ENCODE peak calls at places on chromosome 17, in six cellular contexts. S is thoracic aorta, A is fibroblast of pulmonary artery, O is mucosa of descending colon, R is astrocyte, V is colonic mucosa. M is an unnamed sample.
A peak's percentile ranks its signal among the peaks of the same experiment; 100 is the strongest.

GRCh38 chr17:28552201-28552999 is at the start of gene UNC119:
- DNase-seq in V (peak; percentile 84), R (peak; percentile 18), S (no peak), O (peak; percentile 90), A (peak; percentile 61), M (peak; percentile 83)

GRCh38 chr17:6054372-6054771 is 15.8 kb upstream of the WSCD1 start:
- DNase-seq in O (no peak), A (no peak), S (no peak), R (no peak), V (no peak), M (no peak)

GRCh38 chr17:34757106-34757505 is 177.7 kb downstream of the TMEM132E start:
- DNase-seq in R (no peak), V (no peak), O (no peak), A (no peak), S (no peak), M (no peak)

GRCh38 chr17:67759355-67760171 is 41.8 kb downstream of the NOL11 start:
- DNase-seq in O (no peak), S (no peak), V (no peak), R (peak; percentile 8), A (peak; percentile 63), M (no peak)

GRCh38 chr17:32827227-32827626 is 49.7 kb downstream of the MYO1D start:
- DNase-seq in V (no peak), A (no peak), R (no peak), S (no peak), O (no peak), M (no peak)

GRCh38 chr17:61736438-61736837 is 126.9 kb downstream of the BRIP1 start:
- DNase-seq in O (no peak), R (no peak), V (no peak), S (no peak), A (no peak), M (no peak)

GRCh38 chr17:3335876-3336275 is 37.7 kb upstream of the OR3A1 start:
- DNase-seq in V (no peak), S (no peak), O (no peak), A (no peak), R (no peak), M (no peak)

GRCh38 chr17:33778505-33779398 is 476.3 kb upstream of the CCL2 start:
- DNase-seq in R (peak; percentile 35), O (peak; percentile 33), S (no peak), V (peak; percentile 30), A (peak; percentile 76), M (peak; percentile 44)

GRCh38 chr17:78597923-78598545 is 20.8 kb upstream of the DNAH17 start:
- DNase-seq in V (no peak), O (peak; percentile 5), S (no peak), A (peak; percentile 32), R (peak; percentile 64), M (no peak)

GRCh38 chr17:78258323-78259229 is 27.1 kb downstream of the TMEM235 start:
- DNase-seq in R (peak; percentile 16), A (peak; percentile 53), V (no peak), S (no peak), O (no peak), M (peak; percentile 80)

GRCh38 chr17:45660474-45660873 is 123.6 kb upstream of the CRHR1 start:
- DNase-seq in V (no peak), O (no peak), A (peak; percentile 3), R (no peak), S (no peak), M (no peak)

GRCh38 chr17:77458202-77459017 is 317.6 kb downstream of the SEC14L1 start:
- DNase-seq in R (no peak), V (no peak), O (no peak), A (no peak), S (no peak), M (peak; percentile 70)

GRCh38 chr17:16415031-16415924 is at the start of gene TRPV2:
- DNase-seq in S (no peak), V (peak; percentile 52), R (no peak), O (peak; percentile 69), A (no peak), M (peak; percentile 79)

GRCh38 chr17:1181769-1182137 is 2.0 kb upstream of the ABR start:
- DNase-seq in V (no peak), A (peak; percentile 70), O (no peak), S (no peak), R (no peak), M (no peak)

GRCh38 chr17:50052822-50053653 is 2.9 kb upstream of the ITGA3 start:
- DNase-seq in V (peak; percentile 46), S (no peak), R (peak; percentile 56), A (peak; percentile 92), O (no peak), M (no peak)

GRCh38 chr17:1995321-1996242 is 29.6 kb downstream of the RTN4RL1 start:
- DNase-seq in S (no peak), V (no peak), R (no peak), A (no peak), O (no peak), M (no peak)

GRCh38 chr17:64218066-64218465 is 45.0 kb downstream of the TEX2 start:
- DNase-seq in S (no peak), V (no peak), A (no peak), O (no peak), R (no peak), M (peak; percentile 43)

GRCh38 chr17:64219571-64219970 is 43.5 kb downstream of the TEX2 start:
- DNase-seq in R (no peak), V (no peak), S (no peak), A (no peak), O (no peak), M (no peak)

GRCh38 chr17:64223283-64223682 is 39.8 kb downstream of the TEX2 start:
- DNase-seq in A (no peak), O (no peak), V (no peak), S (no peak), R (no peak), M (no peak)

GRCh38 chr17:64223931-64224657 is 39.0 kb downstream of the TEX2 start:
- DNase-seq in R (no peak), V (no peak), S (no peak), A (no peak), O (no peak), M (no peak)

GRCh38 chr17:64221679-64222078 is 41.4 kb downstream of the TEX2 start:
- DNase-seq in A (no peak), S (no peak), O (no peak), R (no peak), V (no peak), M (no peak)
- TF ChIP-seq CTCF in A (no peak), S (no peak), O (no peak), R (no peak), V (no peak), M (no peak)

DNA sequence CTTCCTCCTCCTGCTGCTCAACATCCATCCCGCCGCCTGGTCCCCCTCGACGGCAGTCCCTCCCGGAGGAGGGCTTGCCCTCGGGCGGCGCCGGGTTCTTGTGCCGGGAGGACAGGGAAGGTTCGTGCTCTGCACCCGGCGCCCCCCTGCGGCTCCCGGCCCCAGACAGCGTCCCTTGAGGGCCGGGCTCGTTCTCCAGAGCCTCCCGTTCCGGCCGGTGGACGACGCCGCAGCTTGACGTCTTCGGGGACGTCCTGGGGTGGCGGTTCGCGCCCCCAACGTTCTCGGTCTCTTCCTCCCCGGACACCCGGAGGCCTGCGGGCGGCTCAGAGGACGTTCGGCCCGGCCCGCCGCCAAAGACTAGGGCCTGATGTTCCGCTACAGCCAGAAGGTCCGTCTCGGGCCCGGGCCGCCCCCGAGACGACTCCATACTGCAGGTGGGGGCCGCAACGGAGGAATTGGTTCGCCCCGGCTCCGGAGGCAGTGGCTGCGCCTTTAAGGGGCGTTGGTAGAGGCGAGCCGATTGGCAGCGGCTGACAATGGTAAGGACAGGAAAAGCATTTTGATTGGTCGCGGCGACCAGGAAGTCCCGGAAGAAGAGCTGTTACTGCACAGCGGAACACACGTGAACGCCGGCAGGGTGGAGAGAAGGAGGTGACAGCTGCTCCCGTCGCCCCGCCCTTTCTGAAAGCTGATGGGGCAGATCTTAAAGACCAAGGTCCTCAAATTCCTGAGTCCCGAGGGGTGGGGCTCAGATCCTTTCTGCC is at the start of gene BORCS6:
- DNase-seq in V (peak; percentile 98), S (peak; percentile 95), O (peak; percentile 94), R (peak; percentile 97), A (peak; percentile 99), M (peak; percentile 98)
- TF ChIP-seq CTCF in V (no peak), S (no peak), O (no peak), R (no peak), A (no peak), M (no peak)

GRCh38 chr17:13939222-13939621 is 130.1 kb upstream of the COX10 start:
- DNase-seq in O (no peak), R (no peak), V (no peak), S (no peak), A (no peak), M (no peak)

GRCh38 chr17:13941781-13942180 is 127.5 kb upstream of the COX10 start:
- DNase-seq in O (no peak), R (no peak), V (no peak), A (no peak), S (no peak), M (no peak)

GRCh38 chr17:13943859-13944258 is 125.4 kb upstream of the COX10 start:
- DNase-seq in S (no peak), V (no peak), R (no peak), O (no peak), A (no peak), M (no peak)

DNA sequence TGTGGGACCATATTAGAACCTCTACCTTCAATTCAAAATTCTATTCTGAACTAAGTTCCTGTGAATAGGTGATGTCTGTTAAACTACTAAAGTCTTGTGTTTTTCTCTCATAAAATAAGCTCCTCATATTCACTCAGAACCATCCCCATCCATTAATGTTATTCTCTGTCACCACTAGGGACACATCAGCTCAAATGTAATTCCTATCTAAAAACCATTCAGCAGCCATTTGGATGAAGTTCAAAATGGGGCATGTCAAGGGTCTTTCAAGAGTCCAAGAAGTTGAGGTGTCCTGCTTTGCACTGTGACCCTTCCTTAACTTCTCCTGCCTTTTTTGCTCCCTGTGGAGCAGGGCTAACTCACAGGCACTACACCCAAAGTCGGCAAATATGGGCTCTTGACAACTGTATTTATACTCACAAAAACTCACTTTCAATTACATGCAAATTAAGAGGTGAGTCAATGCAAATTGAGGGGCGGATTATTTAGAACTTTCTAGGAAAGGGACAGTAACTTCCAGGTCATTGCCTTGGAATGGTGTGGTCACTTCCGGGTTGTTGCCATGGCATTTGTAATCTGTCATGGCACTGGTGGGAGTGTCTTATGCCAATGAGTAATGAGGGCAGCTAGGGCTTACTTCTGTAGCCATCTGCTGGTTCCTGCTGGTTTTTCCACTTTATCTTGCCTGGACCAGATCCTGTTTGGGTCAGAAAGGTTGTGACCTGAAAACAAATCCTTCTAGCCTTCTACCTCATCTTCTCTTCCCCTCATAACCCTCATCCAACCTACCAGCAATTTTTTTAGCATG is 128.2 kb upstream of the COX10 start:
- DNase-seq in A (peak; percentile 22), R (peak; percentile 45), V (no peak), O (no peak), S (no peak), M (no peak)
- TF ChIP-seq CTCF in A (no peak), R (no peak), V (no peak), O (no peak), S (no peak), M (no peak)

DNA sequence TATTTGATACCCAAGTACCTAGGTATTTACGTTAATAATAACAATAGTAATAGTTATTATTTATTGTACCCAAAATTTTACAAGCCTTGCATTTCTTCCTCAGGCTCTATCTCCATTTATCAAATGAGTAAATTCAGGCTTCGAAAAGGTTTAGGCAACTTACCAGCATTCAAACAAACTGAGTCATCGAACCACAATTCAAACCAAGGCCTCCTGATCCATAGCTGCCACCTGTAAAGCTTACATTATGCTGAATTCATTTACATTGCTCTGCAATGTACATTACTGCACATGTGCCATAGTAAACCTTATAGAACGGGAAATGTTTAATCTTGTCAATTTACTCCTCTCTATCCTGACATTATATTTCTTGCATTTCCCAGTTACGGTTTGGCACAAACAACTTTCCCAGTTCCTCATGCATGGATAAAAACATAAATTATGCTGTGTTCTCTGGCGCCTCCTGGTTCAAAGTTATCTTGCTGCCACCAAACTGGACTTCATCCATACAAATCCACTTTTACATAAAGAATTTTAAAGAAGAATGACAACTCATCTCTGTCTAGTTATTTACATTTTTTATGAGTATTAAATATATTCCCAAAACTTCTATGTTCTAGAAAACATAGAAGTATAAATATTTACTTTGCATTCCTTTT is 360.6 kb upstream of the SOX9 start:
- DNase-seq in A (no peak), V (no peak), R (peak; percentile 78), S (no peak), O (no peak), M (no peak)
- TF ChIP-seq CTCF in A (no peak), V (peak; percentile 13), R (no peak), S (no peak), O (no peak), M (no peak)